ENCODE peak calls at places on chromosomes 12 and 14, in seven cellular contexts. Q, K, Y, G, W, S and V are unnamed samples.

GRCh38 chr14:74609721-74610120 is 2.3 kb downstream of the LTBP2 start:
- DNase-seq in Q (no peak), G (no peak), K (no peak), S (no peak), W (no peak), Y (no peak), V (no peak)

GRCh38 chr12:56317675-56318074 is 1.9 kb upstream of the CNPY2 start:
- DNase-seq in K (no peak), Y (no peak), S (no peak), W (no peak), Q (no peak), G (no peak), V (no peak)

GRCh38 chr12:67543371-67543770 is 105.2 kb upstream of the DYRK2 start:
- DNase-seq in Y (no peak), K (no peak), W (no peak), G (no peak), Q (no peak), S (no peak), V (no peak)

GRCh38 chr12:100404769-100405407 is 48.0 kb downstream of the SLC17A8 start:
- DNase-seq in W (peak), Q (no peak), Y (no peak), K (no peak), G (peak), S (no peak), V (no peak)

GRCh38 chr14:68789002-68789797 is 3.7 kb downstream of the ZFP36L1 start:
- DNase-seq in Q (peak), Y (no peak), K (no peak), G (peak), S (peak), W (peak), V (peak)

GRCh38 chr14:95547626-95548327 is 12.9 kb downstream of the GLRX5 start:
- DNase-seq in K (no peak), S (no peak), W (no peak), Q (peak), G (no peak), Y (no peak), V (no peak)

GRCh38 chr12:79451988-79452387 is 238.8 kb downstream of the PAWR start:
- DNase-seq in G (peak), W (no peak), Q (peak), Y (peak), S (no peak), K (no peak), V (no peak)

GRCh38 chr14:67071506-67071905 is 117.7 kb upstream of the GARIN2 start:
- DNase-seq in W (no peak), Q (no peak), K (no peak), S (no peak), Y (no peak), G (no peak), V (no peak)

GRCh38 chr12:57726151-57726883 is 12.2 kb downstream of the AGAP2 start:
- DNase-seq in G (peak), W (peak), K (no peak), S (peak), Q (peak), Y (no peak), V (peak)

GRCh38 chr12:110100315-110100970 is 23.7 kb upstream of the IFT81 start:
- DNase-seq in W (peak), Y (peak), K (no peak), G (peak), S (no peak), Q (peak), V (peak)

GRCh38 chr12:95959107-95959506 is 16.0 kb downstream of the AMDHD1 start:
- DNase-seq in S (no peak), W (no peak), Q (peak), G (no peak), Y (no peak), K (no peak), V (no peak)

GRCh38 chr14:98412431-98412830 is 859.6 kb downstream of the BCL11B start:
- DNase-seq in G (no peak), Y (no peak), K (no peak), W (no peak), S (no peak), Q (no peak), V (no peak)

GRCh38 chr12:79706156-79706555 is 15.4 kb upstream of the PAWR start:
- DNase-seq in G (no peak), Q (peak), K (no peak), W (no peak), Y (no peak), S (no peak), V (no peak)

GRCh38 chr12:80019691-80020090 is 79.6 kb upstream of the OTOGL start:
- DNase-seq in Y (no peak), G (no peak), S (no peak), W (no peak), Q (no peak), K (no peak), V (no peak)

GRCh38 chr14:97783001-97783400 is 985.8 kb downstream of the VRK1 start:
- DNase-seq in Y (no peak), G (no peak), K (no peak), Q (no peak), S (no peak), W (no peak), V (no peak)

GRCh38 chr12:115710104-115710564 is 567.4 kb downstream of the MED13L start:
- DNase-seq in S (no peak), K (no peak), W (no peak), Q (no peak), Y (peak), G (peak), V (no peak)

GRCh38 chr14:73879027-73879426 is 7.6 kb upstream of the ZNF410 start:
- DNase-seq in S (no peak), W (no peak), Q (no peak), G (no peak), Y (no peak), K (no peak), V (no peak)

GRCh38 chr14:85093631-85094330 is 436.2 kb upstream of the FLRT2 start:
- DNase-seq in Y (no peak), W (no peak), K (no peak), G (no peak), S (no peak), Q (no peak), V (no peak)

GRCh38 chr14:90060312-90060964 is 1.4 kb upstream of the KCNK13 start:
- DNase-seq in G (peak), Y (no peak), Q (no peak), S (no peak), K (no peak), W (peak), V (peak)

GRCh38 chr14:106039400-106039799 is 513.0 kb downstream of the TMEM121 start:
- DNase-seq in Q (no peak), K (no peak), Y (no peak), W (no peak), G (peak), S (no peak), V (no peak)

GRCh38 chr12:115638753-115639666 is 638.5 kb downstream of the MED13L start:
- DNase-seq in W (peak), S (no peak), Y (no peak), Q (no peak), K (no peak), G (peak), V (no peak)

GRCh38 chr12:5580911-5581488 is 149.1 kb downstream of the NTF3 start:
- DNase-seq in K (no peak), G (no peak), Q (no peak), Y (no peak), W (no peak), S (no peak), V (no peak)

GRCh38 chr14:79093542-79093941 is 923.4 kb downstream of the NRXN3 start:
- DNase-seq in G (no peak), Q (no peak), Y (no peak), K (no peak), S (no peak), W (no peak), V (no peak)

GRCh38 chr14:91996951-91997371 is 42.9 kb downstream of the TRIP11 start:
- DNase-seq in S (no peak), K (no peak), G (no peak), Q (peak), Y (no peak), W (no peak), V (no peak)

GRCh38 chr12:4809449-4810218 is 89.4 kb downstream of the GALNT8 start:
- DNase-seq in K (no peak), S (no peak), W (peak), Y (no peak), Q (no peak), G (no peak), V (no peak)

GRCh38 chr14:100165376-100165775 is 5.9 kb upstream of the DEGS2 start:
- DNase-seq in Y (no peak), Q (no peak), S (no peak), G (peak), K (no peak), W (peak), V (no peak)

GRCh38 chr14:36367985-36368774 is 47.7 kb upstream of the MBIP start:
- DNase-seq in S (no peak), K (no peak), Q (no peak), W (no peak), G (no peak), Y (no peak), V (no peak)
- TF ChIP-seq CTCF in S (no peak), K (no peak), Q (no peak), W (no peak), G (no peak), Y (no peak), V (no peak)

GRCh38 chr14:80364816-80365215 is 153.5 kb upstream of the DIO2 start:
- DNase-seq in Q (no peak), G (no peak), W (no peak), S (no peak), Y (no peak), K (no peak), V (no peak)

GRCh38 chr14:80364274-80364673 is 153.0 kb upstream of the DIO2 start:
- DNase-seq in Q (no peak), G (no peak), K (no peak), S (no peak), Y (no peak), W (no peak), V (no peak)
- TF ChIP-seq CTCF in Q (no peak), G (no peak), K (peak), S (no peak), Y (no peak), W (no peak), V (peak)

GRCh38 chr12:14656846-14657245 is 39.6 kb downstream of the GUCY2C start:
- DNase-seq in G (no peak), Y (no peak), S (no peak), K (no peak), Q (no peak), W (no peak), V (no peak)
- TF ChIP-seq CTCF in G (no peak), Y (no peak), S (no peak), K (no peak), Q (no peak), W (no peak), V (no peak)

DNA sequence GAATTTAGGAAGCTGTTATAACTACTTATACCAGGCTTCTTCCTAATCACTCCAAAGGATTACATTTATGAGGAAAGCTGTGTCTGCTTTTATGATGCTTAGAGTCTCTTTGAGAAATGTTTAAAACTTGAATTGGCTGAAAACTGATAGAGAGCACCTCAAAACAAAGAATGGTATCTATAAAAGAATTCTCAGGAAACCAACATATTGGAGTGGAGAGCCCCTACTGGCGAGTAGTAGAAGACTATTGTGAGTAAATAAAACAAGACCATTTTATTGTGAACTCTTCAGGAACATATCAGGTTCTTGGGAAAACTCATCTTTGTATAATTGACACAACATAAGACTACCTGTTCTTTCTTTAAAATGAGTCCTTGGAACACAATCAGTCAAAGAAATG is 578.6 kb downstream of the RERGL start:
- DNase-seq in G (no peak), K (no peak), Y (no peak), S (no peak), Q (no peak), W (no peak), V (no peak)
- TF ChIP-seq CTCF in G (no peak), K (peak), Y (no peak), S (no peak), Q (peak), W (peak), V (peak)

DNA sequence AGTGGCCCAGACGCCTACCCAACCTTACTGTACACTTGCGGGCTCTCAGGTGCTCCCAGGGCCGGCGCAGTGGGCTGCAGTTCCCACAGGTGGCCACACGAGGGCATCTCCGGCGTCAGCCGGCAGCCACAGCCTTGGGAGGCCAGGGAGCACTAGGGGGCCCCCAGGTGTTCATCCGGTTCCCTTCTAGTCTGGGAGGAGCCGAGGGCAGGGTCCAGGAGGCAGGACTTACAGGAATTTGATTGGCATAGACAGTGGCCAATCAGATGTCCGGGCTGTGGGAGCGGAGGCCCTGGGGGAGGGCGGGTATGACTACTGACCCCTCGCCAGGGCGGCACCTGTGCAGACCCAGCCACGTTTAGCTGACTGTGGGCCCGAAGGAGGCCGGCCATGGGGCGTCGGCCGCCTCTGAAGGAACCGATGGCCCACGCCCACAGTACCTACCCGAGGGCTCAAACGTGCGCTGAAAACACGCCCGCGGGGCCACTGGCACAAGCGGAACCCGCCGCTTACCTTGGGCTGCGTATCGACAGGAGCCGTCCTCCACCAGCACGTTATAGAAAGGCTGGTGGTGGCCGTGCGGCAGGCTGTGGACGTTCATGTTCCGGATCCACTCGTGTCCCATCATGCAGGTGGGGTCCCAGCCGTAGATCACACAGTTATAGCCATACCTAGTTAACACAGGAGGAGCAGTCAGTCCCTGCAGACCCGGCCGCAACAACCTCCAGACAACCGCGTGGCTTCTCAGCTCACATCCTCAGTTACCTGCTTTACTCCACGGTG is 34.8 kb downstream of the FBXO21 start:
- DNase-seq in K (no peak), G (peak), W (peak), Y (no peak), S (no peak), Q (peak), V (peak)
- TF ChIP-seq CTCF in K (peak), G (peak), W (peak), Y (no peak), S (peak), Q (peak), V (peak)

DNA sequence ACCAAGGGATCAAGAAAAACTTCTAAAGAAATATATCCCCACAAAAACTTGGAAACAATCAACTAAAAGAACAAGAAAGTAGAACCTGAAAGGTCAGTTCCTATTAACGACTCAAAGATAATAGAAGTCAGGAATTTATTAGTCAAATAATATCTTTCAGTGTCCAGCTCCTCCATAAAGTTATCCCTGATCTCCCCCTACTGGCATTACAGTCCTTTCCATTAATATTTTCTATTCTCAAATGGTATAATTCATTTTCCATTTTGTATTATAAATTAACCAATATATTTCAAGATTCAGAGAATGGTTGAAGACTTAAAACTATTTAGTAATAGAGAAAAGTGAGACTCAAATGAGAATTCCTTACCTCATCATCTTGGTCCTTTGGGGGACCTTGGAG is 11.6 kb upstream of the SUPT16H start:
- DNase-seq in G (no peak), K (no peak), Y (no peak), S (no peak), W (no peak), Q (no peak), V (no peak)
- TF ChIP-seq CTCF in G (no peak), K (peak), Y (no peak), S (no peak), W (no peak), Q (peak), V (peak)

DNA sequence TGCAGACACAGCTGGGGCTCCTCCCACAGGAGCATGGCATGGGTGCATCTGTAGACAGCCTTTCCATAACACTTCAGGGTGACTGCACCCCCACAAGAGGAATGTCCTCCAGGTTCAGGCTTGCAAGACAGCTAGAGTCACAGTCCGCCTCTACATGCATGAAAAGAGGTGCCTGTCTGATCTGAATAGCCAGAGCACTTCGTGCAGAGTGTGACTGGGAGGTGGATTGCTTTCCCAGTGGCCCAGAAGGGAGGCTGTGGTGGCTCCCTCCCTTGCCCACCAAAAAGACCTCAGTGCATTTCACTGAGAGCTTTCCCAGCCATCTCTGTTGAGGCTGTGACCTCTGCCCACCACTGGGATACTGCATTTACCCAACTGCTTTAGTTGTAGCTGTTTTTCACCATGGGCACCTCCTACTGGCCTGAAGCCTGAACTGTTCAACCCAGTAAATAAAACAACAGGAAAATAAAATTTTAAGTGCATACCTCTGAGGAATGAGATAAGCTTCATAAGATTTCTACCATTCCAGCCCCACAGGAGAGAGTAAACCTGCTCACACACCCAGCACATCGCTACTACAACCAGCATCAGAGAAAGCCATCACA is 14.1 kb downstream of the CEP128 start:
- DNase-seq in K (no peak), Q (no peak), Y (no peak), G (no peak), W (no peak), S (no peak), V (no peak)
- TF ChIP-seq CTCF in K (peak), Q (no peak), Y (no peak), G (no peak), W (no peak), S (no peak), V (no peak)

DNA sequence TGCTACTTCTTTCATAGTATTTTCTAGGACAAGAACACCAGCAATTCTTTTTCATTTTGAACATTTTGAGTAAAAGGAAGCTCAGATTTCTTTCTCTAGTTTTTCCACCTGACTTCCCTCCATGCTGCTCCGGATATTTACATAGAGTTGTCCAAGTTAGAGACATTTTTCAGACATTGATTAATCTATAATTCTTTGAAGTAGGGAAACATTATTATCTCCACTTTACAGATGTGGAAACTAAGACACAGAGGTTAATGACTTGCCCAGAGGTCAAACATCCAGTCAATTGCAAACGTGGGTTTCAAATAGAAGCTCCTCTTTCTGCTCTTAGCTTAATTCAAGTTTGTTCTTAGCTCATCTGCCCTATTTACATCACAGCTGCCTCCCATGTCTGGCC is 138.3 kb downstream of the EGLN3 start:
- DNase-seq in Q (no peak), W (no peak), S (no peak), Y (no peak), G (no peak), K (no peak), V (no peak)
- TF ChIP-seq CTCF in Q (no peak), W (no peak), S (no peak), Y (no peak), G (no peak), K (no peak), V (no peak)

GRCh38 chr12:93060666-93061413 is 131.7 kb upstream of the EEA1 start:
- DNase-seq in G (no peak), Y (no peak), K (no peak), W (no peak), S (no peak), Q (no peak), V (no peak)
- TF ChIP-seq CTCF in G (no peak), Y (no peak), K (peak), W (no peak), S (no peak), Q (no peak), V (peak)